ENCODE peak calls at places on chromosomes 12 and 14, in five cellular contexts. One of them, this sample, is unnamed.

GRCh38 chr12:65500121-65500846 is 221.8 kb downstream of the MSRB3 start:
- DNase-seq in ovary: no peak
- DNase-seq in left lung: no peak
- DNase-seq in upper lobe of right lung: no peak
- DNase-seq in neural progenitor cell: no peak
- DNase-seq in this sample: no peak

GRCh38 chr12:90978117-90978770 is 23.3 kb upstream of the CCER1 start:
- DNase-seq in ovary: no peak
- DNase-seq in neural progenitor cell: peak; percentile 55
- DNase-seq in left lung: no peak
- DNase-seq in upper lobe of right lung: no peak
- DNase-seq in this sample: no peak

GRCh38 chr12:43891856-43892574 is 56.1 kb downstream of the TMEM117 start:
- DNase-seq in upper lobe of right lung: no peak
- DNase-seq in left lung: no peak
- DNase-seq in ovary: no peak
- DNase-seq in neural progenitor cell: no peak
- DNase-seq in this sample: no peak

GRCh38 chr14:99118046-99118721 is 153.8 kb downstream of the BCL11B start:
- DNase-seq in neural progenitor cell: no peak
- DNase-seq in left lung: no peak
- DNase-seq in ovary: no peak
- DNase-seq in upper lobe of right lung: no peak
- DNase-seq in this sample: no peak

GRCh38 chr12:65925626-65926025 is 101.3 kb downstream of the HMGA2 start:
- DNase-seq in neural progenitor cell: no peak
- DNase-seq in ovary: no peak
- DNase-seq in upper lobe of right lung: no peak
- DNase-seq in left lung: no peak
- DNase-seq in this sample: no peak

GRCh38 chr14:95468416-95469133 is 47.9 kb downstream of the SYNE3 start:
- DNase-seq in ovary: no peak
- DNase-seq in upper lobe of right lung: no peak
- DNase-seq in neural progenitor cell: no peak
- DNase-seq in left lung: no peak
- DNase-seq in this sample: no peak

GRCh38 chr12:121799842-121800693 is 3.7 kb upstream of the SETD1B start:
- DNase-seq in left lung: peak; percentile 99
- DNase-seq in neural progenitor cell: peak; percentile 69
- DNase-seq in ovary: peak; percentile 96
- DNase-seq in upper lobe of right lung: peak; percentile 97
- DNase-seq in this sample: peak; percentile 94

GRCh38 chr12:120249266-120249874 is 16.2 kb downstream of the PXN start:
- DNase-seq in upper lobe of right lung: no peak
- DNase-seq in neural progenitor cell: no peak
- DNase-seq in ovary: no peak
- DNase-seq in left lung: no peak
- DNase-seq in this sample: no peak

GRCh38 chr12:6430124-6430989 is 14.4 kb upstream of the CD27 start:
- DNase-seq in left lung: no peak
- DNase-seq in ovary: peak; percentile 86
- DNase-seq in upper lobe of right lung: peak; percentile 88
- DNase-seq in neural progenitor cell: no peak
- DNase-seq in this sample: peak; percentile 86

GRCh38 chr12:91513354-91513753 is 330.7 kb upstream of the DCN start:
- DNase-seq in neural progenitor cell: no peak
- DNase-seq in ovary: no peak
- DNase-seq in upper lobe of right lung: no peak
- DNase-seq in left lung: no peak
- DNase-seq in this sample: no peak

GRCh38 chr14:37246427-37246829 is 48.7 kb downstream of the MIPOL1 start:
- DNase-seq in left lung: no peak
- DNase-seq in ovary: no peak
- DNase-seq in neural progenitor cell: peak; percentile 65
- DNase-seq in upper lobe of right lung: no peak
- DNase-seq in this sample: no peak

GRCh38 chr14:93304771-93305170 is 28.1 kb downstream of the BTBD7 start:
- DNase-seq in left lung: no peak
- DNase-seq in upper lobe of right lung: no peak
- DNase-seq in neural progenitor cell: no peak
- DNase-seq in ovary: no peak
- DNase-seq in this sample: no peak

GRCh38 chr14:33509927-33510535 is 440.8 kb downstream of the EGLN3 start:
- DNase-seq in left lung: no peak
- DNase-seq in neural progenitor cell: no peak
- DNase-seq in upper lobe of right lung: no peak
- DNase-seq in ovary: peak; percentile 30
- DNase-seq in this sample: no peak

GRCh38 chr12:26523708-26524150 is 309.3 kb downstream of the ITPR2 start:
- DNase-seq in neural progenitor cell: no peak
- DNase-seq in left lung: peak; percentile 85
- DNase-seq in upper lobe of right lung: peak; percentile 90
- DNase-seq in ovary: peak; percentile 90
- DNase-seq in this sample: peak; percentile 91

GRCh38 chr14:75310295-75311059 is 31.8 kb downstream of the FOS start:
- DNase-seq in left lung: peak; percentile 86
- DNase-seq in ovary: peak; percentile 87
- DNase-seq in upper lobe of right lung: peak; percentile 87
- DNase-seq in neural progenitor cell: peak; percentile 89
- DNase-seq in this sample: peak; percentile 85

GRCh38 chr12:6699259-6699988 is 1.2 kb downstream of the PIANP start:
- DNase-seq in upper lobe of right lung: peak; percentile 35
- DNase-seq in ovary: no peak
- DNase-seq in left lung: no peak
- DNase-seq in neural progenitor cell: no peak
- DNase-seq in this sample: no peak

GRCh38 chr12:19683178-19683927 is 244.1 kb downstream of the AEBP2 start:
- DNase-seq in upper lobe of right lung: no peak
- DNase-seq in ovary: no peak
- DNase-seq in neural progenitor cell: no peak
- DNase-seq in left lung: no peak
- DNase-seq in this sample: no peak

GRCh38 chr14:94357166-94357565 is 31.2 kb downstream of the SERPINA1 start:
- DNase-seq in upper lobe of right lung: no peak
- DNase-seq in ovary: no peak
- DNase-seq in neural progenitor cell: no peak
- DNase-seq in left lung: no peak
- DNase-seq in this sample: no peak

GRCh38 chr12:2221030-2221621 is 168.3 kb downstream of the CACNA1C start:
- DNase-seq in neural progenitor cell: no peak
- DNase-seq in ovary: no peak
- DNase-seq in left lung: no peak
- DNase-seq in upper lobe of right lung: no peak
- DNase-seq in this sample: no peak

GRCh38 chr12:24069532-24070395 is 120.3 kb upstream of the SOX5 start:
- DNase-seq in neural progenitor cell: peak; percentile 80
- DNase-seq in left lung: no peak
- DNase-seq in upper lobe of right lung: no peak
- DNase-seq in ovary: no peak
- DNase-seq in this sample: no peak

GRCh38 chr12:85179680-85180300 is 100.2 kb upstream of the ALX1 start:
- DNase-seq in ovary: no peak
- DNase-seq in upper lobe of right lung: no peak
- DNase-seq in neural progenitor cell: no peak
- DNase-seq in left lung: no peak
- DNase-seq in this sample: no peak

GRCh38 chr12:25852792-25853191 is 105.7 kb upstream of the RASSF8 start:
- DNase-seq in upper lobe of right lung: no peak
- DNase-seq in neural progenitor cell: no peak
- DNase-seq in ovary: no peak
- DNase-seq in left lung: no peak
- DNase-seq in this sample: no peak

GRCh38 chr12:99605-100004 is 33.0 kb downstream of the IQSEC3 start:
- DNase-seq in upper lobe of right lung: peak; percentile 34
- DNase-seq in ovary: no peak
- DNase-seq in left lung: no peak
- DNase-seq in neural progenitor cell: peak; percentile 71
- DNase-seq in this sample: no peak

GRCh38 chr12:130619378-130619970 is 96.6 kb downstream of the RIMBP2 start:
- DNase-seq in ovary: no peak
- DNase-seq in neural progenitor cell: no peak
- DNase-seq in left lung: no peak
- DNase-seq in upper lobe of right lung: no peak
- DNase-seq in this sample: no peak

GRCh38 chr12:94620611-94621010 is 29.7 kb downstream of the TMCC3 start:
- DNase-seq in ovary: no peak
- DNase-seq in left lung: no peak
- DNase-seq in upper lobe of right lung: no peak
- DNase-seq in neural progenitor cell: no peak
- DNase-seq in this sample: no peak

GRCh38 chr12:58069268-58069967 is 128.1 kb downstream of the ATP23 start:
- DNase-seq in ovary: no peak
- DNase-seq in neural progenitor cell: no peak
- DNase-seq in left lung: no peak
- DNase-seq in upper lobe of right lung: no peak
- DNase-seq in this sample: no peak

GRCh38 chr12:81492131-81492720 is 266.9 kb downstream of the PPFIA2 start:
- DNase-seq in upper lobe of right lung: no peak
- DNase-seq in neural progenitor cell: no peak
- DNase-seq in left lung: no peak
- DNase-seq in ovary: no peak
- DNase-seq in this sample: no peak

GRCh38 chr12:3454780-3455179 is 36.2 kb upstream of the PRMT8 start:
- DNase-seq in upper lobe of right lung: no peak
- DNase-seq in ovary: no peak
- DNase-seq in left lung: no peak
- DNase-seq in neural progenitor cell: no peak
- DNase-seq in this sample: no peak

GRCh38 chr12:3453947-3454675 is 36.9 kb upstream of the PRMT8 start:
- DNase-seq in upper lobe of right lung: no peak
- DNase-seq in left lung: no peak
- DNase-seq in neural progenitor cell: peak; percentile 25
- DNase-seq in ovary: no peak
- DNase-seq in this sample: no peak

GRCh38 chr12:3453266-3453862 is 37.6 kb upstream of the PRMT8 start:
- DNase-seq in neural progenitor cell: no peak
- DNase-seq in left lung: no peak
- DNase-seq in ovary: no peak
- DNase-seq in upper lobe of right lung: no peak
- DNase-seq in this sample: no peak

GRCh38 chr12:3456809-3457208 is 34.2 kb upstream of the PRMT8 start:
- DNase-seq in upper lobe of right lung: no peak
- DNase-seq in ovary: no peak
- DNase-seq in left lung: peak; percentile 46
- DNase-seq in neural progenitor cell: peak; percentile 88
- DNase-seq in this sample: no peak

DNA sequence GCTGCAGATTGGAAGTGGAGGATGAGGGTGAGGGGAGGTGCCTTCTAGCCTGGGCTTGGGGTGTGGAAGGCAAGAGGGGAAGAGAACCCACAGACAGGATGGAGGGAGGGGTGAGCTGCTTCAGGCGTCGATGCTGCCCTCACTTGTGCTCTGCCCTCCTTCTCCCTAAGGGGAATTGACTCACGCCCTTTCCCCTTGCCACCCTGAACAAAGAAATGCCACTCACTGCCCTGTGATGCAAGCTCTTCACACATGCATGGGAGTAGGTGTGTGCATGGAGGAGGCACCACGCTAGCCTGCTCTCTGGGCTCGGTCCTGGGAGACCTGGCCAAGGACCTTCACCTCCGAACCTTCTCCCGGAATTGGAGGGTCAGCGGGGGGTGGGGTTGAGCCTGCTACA is 35.7 kb upstream of the PRMT8 start:
- DNase-seq in neural progenitor cell: no peak
- DNase-seq in left lung: no peak
- DNase-seq in upper lobe of right lung: no peak
- DNase-seq in ovary: no peak
- DNase-seq in this sample: no peak
- H3K27ac ChIP-seq in neural progenitor cell: no peak overlapping the region
- H3K27ac ChIP-seq in left lung: no peak overlapping the region
- H3K27ac ChIP-seq in upper lobe of right lung: no peak overlapping the region
- H3K27ac ChIP-seq in ovary: no peak overlapping the region
- H3K27ac ChIP-seq in this sample: no peak overlapping the region

GRCh38 chr14:86794689-86795088 is 1198.3 kb downstream of the GALC start:
- DNase-seq in neural progenitor cell: no peak
- DNase-seq in ovary: no peak
- DNase-seq in upper lobe of right lung: no peak
- DNase-seq in left lung: no peak
- DNase-seq in this sample: no peak
- H3K4me1 ChIP-seq in neural progenitor cell: no peaks in the 10 kb centered on the region
- H3K4me1 ChIP-seq in ovary: no peaks in the 10 kb centered on the region
- H3K4me1 ChIP-seq in upper lobe of right lung: no peaks in the 10 kb centered on the region
- H3K4me1 ChIP-seq in left lung: no peaks in the 10 kb centered on the region
- H3K4me1 ChIP-seq in this sample: no peaks in the 10 kb centered on the region

DNA sequence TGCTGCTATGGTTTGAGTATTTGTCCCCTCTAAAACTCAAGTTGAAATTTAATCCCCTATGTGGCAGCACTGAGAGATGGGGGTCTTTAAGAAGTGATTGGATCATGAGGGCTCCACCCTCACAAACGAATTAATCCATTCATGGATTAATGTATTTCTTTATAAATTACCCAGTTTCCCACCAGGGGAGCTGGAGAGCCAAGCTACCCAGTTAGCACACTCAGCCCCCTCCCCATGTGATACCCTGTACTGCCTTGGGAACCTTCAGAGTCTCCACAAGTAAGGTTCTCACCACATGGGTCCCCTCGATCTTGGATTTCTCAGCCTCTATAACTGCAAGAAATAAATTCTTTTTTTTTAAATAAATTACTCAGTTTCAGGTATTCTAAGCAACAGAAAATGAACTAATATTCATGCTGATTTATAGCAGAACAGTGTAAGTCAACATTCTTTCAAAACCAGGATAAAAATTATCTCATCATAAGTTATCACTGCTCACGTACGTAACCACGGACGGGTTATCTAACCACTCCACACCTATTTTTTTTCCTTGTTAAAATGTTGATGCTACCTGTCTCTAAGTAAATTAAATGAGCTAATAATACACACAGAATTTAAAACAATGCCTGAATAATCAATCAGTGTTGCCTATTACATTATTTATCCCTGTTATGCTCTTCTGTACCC is 3.6 kb downstream of the NAP1L1 start:
- DNase-seq in neural progenitor cell: peak; percentile 49
- DNase-seq in upper lobe of right lung: no peak
- DNase-seq in left lung: no peak
- DNase-seq in ovary: no peak
- DNase-seq in this sample: no peak
- H3K36me3 ChIP-seq in neural progenitor cell: no peaks in the 10 kb centered on the region
- H3K36me3 ChIP-seq in upper lobe of right lung: no peaks in the 10 kb centered on the region
- H3K36me3 ChIP-seq in left lung: no peaks in the 10 kb centered on the region
- H3K36me3 ChIP-seq in ovary: no peaks in the 10 kb centered on the region
- H3K36me3 ChIP-seq in this sample: peaks cover 10% of the 10 kb centered on the region

GRCh38 chr14:71594828-71595227 is 337.4 kb upstream of the RGS6 start:
- DNase-seq in upper lobe of right lung: no peak
- DNase-seq in ovary: no peak
- DNase-seq in neural progenitor cell: peak; percentile 29
- DNase-seq in left lung: no peak
- DNase-seq in this sample: no peak

GRCh38 chr14:71590131-71590530 is 342.1 kb upstream of the RGS6 start:
- DNase-seq in upper lobe of right lung: no peak
- DNase-seq in ovary: no peak
- DNase-seq in left lung: no peak
- DNase-seq in neural progenitor cell: no peak
- DNase-seq in this sample: no peak

GRCh38 chr14:71591929-71592328 is 340.3 kb upstream of the RGS6 start:
- DNase-seq in neural progenitor cell: no peak
- DNase-seq in upper lobe of right lung: no peak
- DNase-seq in left lung: no peak
- DNase-seq in ovary: no peak
- DNase-seq in this sample: no peak

GRCh38 chr14:71593966-71594365 is 338.3 kb upstream of the RGS6 start:
- DNase-seq in left lung: no peak
- DNase-seq in ovary: no peak
- DNase-seq in upper lobe of right lung: no peak
- DNase-seq in neural progenitor cell: no peak
- DNase-seq in this sample: no peak

GRCh38 chr14:71592361-71592760 is 339.9 kb upstream of the RGS6 start:
- DNase-seq in left lung: no peak
- DNase-seq in upper lobe of right lung: no peak
- DNase-seq in ovary: no peak
- DNase-seq in neural progenitor cell: no peak
- DNase-seq in this sample: no peak
- H3K27ac ChIP-seq in left lung: peak overlapping the region; percentile 37
- H3K27ac ChIP-seq in upper lobe of right lung: no peak overlapping the region
- H3K27ac ChIP-seq in ovary: no peak overlapping the region
- H3K27ac ChIP-seq in neural progenitor cell: no peak overlapping the region
- H3K27ac ChIP-seq in this sample: no peak overlapping the region

This sample was measured in lower lobe of right lung.